ENCODE peak calls at places on chromosomes 1 and 21, in seven cellular contexts. One of them, this sample, is unnamed.

GRCh38 chr1:168920456-168921094 is 185.9 kb upstream of the ATP1B1 start:
- DNase-seq in stimulated activated CD4-positive, alpha-beta T cell treated with anti-CD3 and anti-CD28 coated beads, Interleukin-2, amount 100 ng/mL, for 48 hours: no peak
- DNase-seq in heart left ventricle: peak
- DNase-seq in iris pigment epithelial cell: peak
- DNase-seq in GM20000: no peak
- DNase-seq in HT1080: peak
- DNase-seq in fibroblast of pulmonary artery: peak
- DNase-seq in this sample: peak

GRCh38 chr21:26171310-26172100 is 935 bp upstream of the APP start:
- DNase-seq in HT1080: no peak
- DNase-seq in heart left ventricle: no peak
- DNase-seq in iris pigment epithelial cell: no peak
- DNase-seq in GM20000: no peak
- DNase-seq in fibroblast of pulmonary artery: no peak
- DNase-seq in stimulated activated CD4-positive, alpha-beta T cell treated with anti-CD3 and anti-CD28 coated beads, Interleukin-2, amount 100 ng/mL, for 48 hours: no peak
- DNase-seq in this sample: no peak

GRCh38 chr1:91015794-91016550 is 5.9 kb downstream of the ZNF644 start:
- DNase-seq in HT1080: peak
- DNase-seq in heart left ventricle: no peak
- DNase-seq in fibroblast of pulmonary artery: no peak
- DNase-seq in iris pigment epithelial cell: peak
- DNase-seq in GM20000: no peak
- DNase-seq in stimulated activated CD4-positive, alpha-beta T cell treated with anti-CD3 and anti-CD28 coated beads, Interleukin-2, amount 100 ng/mL, for 48 hours: no peak
- DNase-seq in this sample: peak

GRCh38 chr1:15684042-15684461 is at the start of gene PLEKHM2:
- DNase-seq in fibroblast of pulmonary artery: peak
- DNase-seq in stimulated activated CD4-positive, alpha-beta T cell treated with anti-CD3 and anti-CD28 coated beads, Interleukin-2, amount 100 ng/mL, for 48 hours: peak
- DNase-seq in heart left ventricle: peak
- DNase-seq in iris pigment epithelial cell: no peak
- DNase-seq in HT1080: no peak
- DNase-seq in GM20000: peak
- DNase-seq in this sample: peak

GRCh38 chr1:16053781-16054502 is 10.4 kb downstream of the CLCNKB start:
- DNase-seq in stimulated activated CD4-positive, alpha-beta T cell treated with anti-CD3 and anti-CD28 coated beads, Interleukin-2, amount 100 ng/mL, for 48 hours: no peak
- DNase-seq in heart left ventricle: no peak
- DNase-seq in fibroblast of pulmonary artery: no peak
- DNase-seq in HT1080: no peak
- DNase-seq in GM20000: no peak
- DNase-seq in iris pigment epithelial cell: no peak
- DNase-seq in this sample: no peak

GRCh38 chr1:36866168-36866814 is 168.0 kb downstream of the GRIK3 start:
- DNase-seq in HT1080: no peak
- DNase-seq in iris pigment epithelial cell: no peak
- DNase-seq in heart left ventricle: no peak
- DNase-seq in GM20000: no peak
- DNase-seq in stimulated activated CD4-positive, alpha-beta T cell treated with anti-CD3 and anti-CD28 coated beads, Interleukin-2, amount 100 ng/mL, for 48 hours: no peak
- DNase-seq in fibroblast of pulmonary artery: peak
- DNase-seq in this sample: no peak

GRCh38 chr1:115214098-115214497 is 124.0 kb downstream of the NGF start:
- DNase-seq in heart left ventricle: no peak
- DNase-seq in HT1080: no peak
- DNase-seq in GM20000: no peak
- DNase-seq in iris pigment epithelial cell: no peak
- DNase-seq in fibroblast of pulmonary artery: no peak
- DNase-seq in stimulated activated CD4-positive, alpha-beta T cell treated with anti-CD3 and anti-CD28 coated beads, Interleukin-2, amount 100 ng/mL, for 48 hours: no peak
- DNase-seq in this sample: no peak

GRCh38 chr1:999797-1000356 is at the start of gene HES4:
- DNase-seq in iris pigment epithelial cell: peak
- DNase-seq in fibroblast of pulmonary artery: peak
- DNase-seq in heart left ventricle: peak
- DNase-seq in GM20000: peak
- DNase-seq in HT1080: peak
- DNase-seq in stimulated activated CD4-positive, alpha-beta T cell treated with anti-CD3 and anti-CD28 coated beads, Interleukin-2, amount 100 ng/mL, for 48 hours: peak
- DNase-seq in this sample: peak

GRCh38 chr1:2494323-2494693 is 18.2 kb downstream of the PLCH2 start:
- DNase-seq in iris pigment epithelial cell: peak
- DNase-seq in heart left ventricle: no peak
- DNase-seq in stimulated activated CD4-positive, alpha-beta T cell treated with anti-CD3 and anti-CD28 coated beads, Interleukin-2, amount 100 ng/mL, for 48 hours: no peak
- DNase-seq in fibroblast of pulmonary artery: peak
- DNase-seq in HT1080: peak
- DNase-seq in GM20000: no peak
- DNase-seq in this sample: peak

This sample was measured in choroid plexus epithelial cell.